ENCODE peak calls at places on chromosomes 16 and 17, in six cellular contexts. J, Z, R, W, U and F are unnamed samples.

GRCh38 chr16:5510819-5511370 is 413.3 kb upstream of the EEF2KMT start:
- DNase-seq in U (no peak), R (no peak), Z (no peak), J (no peak), W (no peak), F (no peak)

GRCh38 chr17:53780320-53780719 is 42.4 kb upstream of the KIF2B start:
- DNase-seq in R (no peak), W (no peak), Z (peak; percentile 34), J (no peak), U (no peak), F (no peak)

GRCh38 chr17:17028878-17029535 is 13.2 kb upstream of the MPRIP start:
- DNase-seq in W (no peak), Z (no peak), J (no peak), R (no peak), U (no peak), F (no peak)

GRCh38 chr17:6473128-6473767 is 29.0 kb downstream of the PIMREG start:
- DNase-seq in R (peak; percentile 90), J (peak; percentile 87), W (peak; percentile 72), U (peak; percentile 68), Z (peak; percentile 91), F (peak; percentile 77)

GRCh38 chr16:67245674-67246080 is 1.6 kb downstream of the FHOD1 start:
- DNase-seq in R (no peak), W (no peak), U (no peak), Z (no peak), J (no peak), F (no peak)

GRCh38 chr16:55901756-55902155 is 26.6 kb upstream of the CES5A start:
- DNase-seq in Z (no peak), W (no peak), R (no peak), J (no peak), U (no peak), F (no peak)

GRCh38 chr16:976389-976931 is 5.1 kb upstream of the SOX8 start:
- DNase-seq in W (no peak), U (no peak), R (no peak), Z (peak; percentile 57), J (no peak), F (no peak)

GRCh38 chr16:73036074-73036826 is 11.7 kb downstream of the ZFHX3 start:
- DNase-seq in W (no peak), R (no peak), Z (no peak), U (no peak), J (no peak), F (no peak)

GRCh38 chr17:8173056-8173870 is 2.9 kb downstream of the TMEM107 start:
- DNase-seq in Z (peak; percentile 80), U (no peak), W (peak; percentile 99), R (peak; percentile 89), J (peak; percentile 94), F (no peak)

GRCh38 chr16:61590577-61590976 is 445.7 kb downstream of the CDH8 start:
- DNase-seq in J (no peak), W (no peak), Z (no peak), R (no peak), U (no peak), F (no peak)

GRCh38 chr17:79834575-79835469 is 4.4 kb downstream of the CBX4 start:
- DNase-seq in W (no peak), U (peak; percentile 47), J (no peak), Z (peak; percentile 82), R (no peak), F (no peak)

GRCh38 chr16:15434425-15435215 is at the start of gene BMERB1:
- DNase-seq in Z (peak; percentile 89), U (peak; percentile 79), J (peak; percentile 55), R (peak; percentile 47), W (peak; percentile 74), F (peak; percentile 67)

GRCh38 chr17:8120520-8121443 is 2.5 kb upstream of the ALOXE3 start:
- DNase-seq in R (peak; percentile 44), U (peak; percentile 54), J (peak; percentile 71), Z (peak; percentile 91), W (peak; percentile 81), F (no peak)

GRCh38 chr17:54969658-54970572 is 1.4 kb downstream of the STXBP4 start:
- DNase-seq in R (no peak), Z (no peak), J (no peak), U (no peak), W (no peak), F (no peak)
- H3K27ac ChIP-seq in R (peak overlapping the region; percentile 87), Z (no peak overlapping the region), J (no peak overlapping the region), U (peak overlapping the region; percentile 88), W (no peak overlapping the region), F (peak overlapping the region; percentile 94)

GRCh38 chr17:22217135-22217534 is 524.8 kb downstream of the KCNJ18 start:
- DNase-seq in U (no peak), Z (no peak), W (no peak), J (no peak), R (no peak), F (no peak)
- H3K4me3 ChIP-seq in U (no peak overlapping the region), Z (no peak overlapping the region), W (no peak overlapping the region), J (no peak overlapping the region), R (no peak overlapping the region), F (no peak overlapping the region)

DNA sequence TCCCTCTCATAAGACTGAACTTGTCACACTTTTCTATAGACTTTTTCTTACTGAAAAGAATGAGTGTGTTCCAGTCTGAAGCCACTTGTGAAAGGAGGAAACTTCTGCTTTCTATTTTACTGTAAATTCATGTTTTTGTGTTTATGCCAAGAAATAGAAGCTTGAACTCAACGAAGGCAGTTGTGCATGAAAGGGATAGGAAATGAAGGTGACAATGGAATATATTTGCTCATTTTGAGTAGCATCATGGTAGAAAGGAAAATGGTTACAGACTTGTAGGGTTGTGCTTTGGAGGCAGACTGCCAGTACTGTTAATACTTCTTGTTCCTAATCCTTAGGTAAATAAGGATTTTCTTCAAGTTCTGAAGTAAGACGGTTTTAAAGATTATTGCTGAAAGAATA is 8.1 kb downstream of the CLTC start:
- DNase-seq in W (no peak), U (no peak), J (no peak), R (no peak), Z (no peak), F (no peak)
- H3K27ac ChIP-seq in W (peak overlapping the region; percentile 20), U (no peak overlapping the region), J (no peak overlapping the region), R (no peak overlapping the region), Z (no peak overlapping the region), F (no peak overlapping the region)

GRCh38 chr16:77636615-77637014 is 85.7 kb upstream of the NUDT7 start:
- DNase-seq in Z (no peak), U (no peak), R (no peak), J (no peak), W (no peak), F (no peak)

DNA sequence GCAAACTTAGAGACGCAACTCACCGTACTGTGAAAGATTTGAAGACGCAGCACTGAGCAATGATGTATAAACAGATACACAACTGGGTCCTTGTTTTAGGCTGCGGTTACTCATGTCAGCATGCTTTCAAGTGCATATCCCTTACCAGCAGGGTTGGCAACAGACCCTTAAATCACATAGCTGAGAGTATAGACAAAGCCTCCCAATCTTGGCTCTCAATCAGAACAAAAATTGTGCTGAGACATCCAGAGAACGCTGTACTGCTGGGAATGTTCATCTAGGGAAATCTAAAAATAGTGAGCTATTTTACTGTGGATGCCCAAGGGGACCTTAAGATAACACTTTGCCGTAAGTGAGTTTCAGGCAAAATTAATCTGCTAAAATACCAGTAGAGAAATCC is 84.4 kb upstream of the NUDT7 start:
- DNase-seq in R (no peak), Z (no peak), U (no peak), J (no peak), W (no peak), F (no peak)
- H3K4me3 ChIP-seq in R (no peak overlapping the region), Z (no peak overlapping the region), U (no peak overlapping the region), J (no peak overlapping the region), W (no peak overlapping the region), F (no peak overlapping the region)

DNA sequence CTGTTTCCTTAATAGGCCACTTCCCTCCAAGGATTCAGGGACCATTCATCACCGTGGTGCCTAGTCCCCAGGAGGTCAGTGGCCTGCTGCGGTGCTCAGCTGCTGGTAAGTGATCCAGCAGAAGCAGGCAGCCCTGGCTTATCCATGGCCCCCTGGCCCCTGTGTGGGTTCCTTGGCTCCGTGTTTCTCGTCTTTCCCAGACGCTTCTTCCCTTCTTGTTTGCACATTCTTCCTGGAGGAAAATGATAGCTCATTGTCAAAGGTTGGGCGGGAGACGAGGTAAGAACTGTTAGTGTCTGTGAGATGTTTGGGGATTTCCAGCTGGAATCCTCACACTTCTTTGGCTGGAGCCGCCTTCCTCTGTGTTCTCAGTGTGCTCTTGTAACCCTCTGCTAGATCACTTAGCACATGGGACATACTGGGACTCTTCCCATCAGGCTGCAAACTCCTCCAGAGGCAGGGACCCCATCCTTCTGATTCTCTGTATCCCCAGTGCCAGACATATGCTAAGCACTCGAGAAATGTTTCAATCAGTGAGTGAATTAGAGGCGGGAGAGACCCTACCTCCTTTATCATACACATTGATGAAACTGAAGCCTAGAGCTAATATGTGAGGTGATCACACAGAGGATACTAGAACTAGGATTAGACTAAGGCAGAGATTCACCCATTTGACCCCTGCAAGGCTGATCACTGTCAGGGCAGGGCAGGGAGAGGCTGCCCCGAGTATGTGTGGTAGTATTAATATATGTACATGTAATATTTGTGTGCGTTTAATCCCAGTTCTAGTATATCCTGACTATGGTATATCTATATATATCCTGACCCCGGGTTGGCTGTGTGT is 75.7 kb upstream of the TBX2 start:
- DNase-seq in Z (no peak), W (no peak), U (no peak), J (no peak), R (peak; percentile 29), F (no peak)
- H3K27ac ChIP-seq in Z (no peak overlapping the region), W (peak overlapping the region; percentile 74), U (peak overlapping the region; percentile 67), J (no peak overlapping the region), R (peak overlapping the region; percentile 72), F (peak overlapping the region; percentile 55)

DNA sequence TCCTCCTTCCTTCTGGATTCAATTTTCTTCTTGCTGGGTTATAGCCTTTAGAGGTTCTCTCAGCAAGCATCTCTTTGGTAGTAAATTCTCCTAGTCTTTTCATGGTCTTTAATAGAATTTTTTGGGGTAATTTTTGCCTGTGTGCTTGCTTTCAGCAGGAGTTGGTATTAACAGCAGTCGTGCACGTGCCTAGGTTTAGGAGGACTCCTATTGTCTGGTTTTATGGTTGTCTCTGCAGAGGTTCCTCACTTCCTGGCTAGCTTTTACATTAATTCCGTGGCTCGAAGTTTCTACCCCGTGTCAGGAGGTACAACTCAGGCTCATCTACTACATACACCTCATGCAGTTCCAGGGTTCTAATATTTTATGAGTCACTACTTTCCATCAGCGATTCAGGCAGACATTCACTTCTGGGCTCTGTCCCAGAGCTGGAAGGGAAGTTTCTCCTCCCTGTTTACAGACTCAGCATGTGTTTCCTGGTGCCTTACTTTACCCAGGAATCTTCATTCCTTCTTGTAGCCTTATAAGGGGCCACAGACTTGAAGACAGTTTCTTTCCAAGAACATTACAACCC is 643.6 kb downstream of the HS3ST4 start:
- DNase-seq in J (no peak), R (no peak), W (no peak), U (no peak), Z (no peak), F (no peak)
- H3K4me3 ChIP-seq in J (no peak overlapping the region), R (no peak overlapping the region), W (no peak overlapping the region), U (no peak overlapping the region), Z (no peak overlapping the region), F (no peak overlapping the region)